ENCODE peak calls at places on chromosomes 2 and 18, in nine cellular contexts. V, W, T, C, P, L, S, I and Y are unnamed samples.
A peak's percentile ranks its signal among the peaks of the same experiment; 100 is the strongest.

GRCh38 chr18:63689064-63689463 is 13.7 kb upstream of the SERPINB11 start:
- DNase-seq in P (no peak), S (no peak), T (no peak), I (no peak), V (no peak), W (no peak), L (no peak), C (no peak), Y (no peak)

GRCh38 chr2:6325616-6326015 is 540.1 kb downstream of the CMPK2 start:
- DNase-seq in I (no peak), L (no peak), T (no peak), S (no peak), V (no peak), W (peak; percentile 83), C (no peak), P (no peak), Y (no peak)

GRCh38 chr2:207504513-207505171 is 25.1 kb upstream of the CREB1 start:
- DNase-seq in T (peak; percentile 65), S (no peak), L (no peak), V (no peak), P (no peak), W (no peak), C (no peak), I (peak; percentile 88), Y (no peak)

GRCh38 chr2:201228912-201229290 is 31.4 kb upstream of the CASP8 start:
- DNase-seq in P (no peak), S (no peak), W (no peak), L (no peak), T (no peak), I (no peak), V (no peak), C (no peak), Y (no peak)

GRCh38 chr18:22470511-22471181 is 52.9 kb upstream of the CTAGE1 start:
- DNase-seq in L (no peak), S (peak; percentile 45), C (no peak), T (peak; percentile 46), V (no peak), P (no peak), W (no peak), I (no peak), Y (no peak)

GRCh38 chr18:48860276-48861180 is 90.2 kb downstream of the SMAD7 start:
- DNase-seq in L (no peak), S (no peak), C (no peak), V (no peak), T (no peak), W (peak; percentile 31), P (no peak), I (peak; percentile 9), Y (no peak)

GRCh38 chr2:217049376-217049775 is 189.5 kb upstream of the TNP1 start:
- DNase-seq in I (no peak), L (no peak), S (no peak), P (no peak), C (no peak), T (no peak), V (no peak), W (no peak), Y (no peak)

GRCh38 chr18:11104307-11104706 is 45.1 kb downstream of the PIEZO2 start:
- DNase-seq in L (no peak), C (no peak), V (no peak), P (no peak), S (no peak), I (no peak), T (no peak), W (no peak), Y (no peak)

GRCh38 chr2:237978058-237978712 is 11.4 kb downstream of the UBE2F start:
- DNase-seq in L (no peak), C (no peak), P (peak; percentile 48), V (no peak), W (no peak), T (no peak), S (no peak), I (no peak), Y (no peak)

GRCh38 chr2:239139101-239139500 is 261.7 kb downstream of the HDAC4 start:
- DNase-seq in L (no peak), T (peak; percentile 10), V (no peak), P (no peak), C (no peak), W (no peak), I (no peak), S (no peak), Y (no peak)

GRCh38 chr2:99067871-99068270 is 73.6 kb upstream of the C2orf15 start:
- DNase-seq in P (peak; percentile 1), C (no peak), V (no peak), I (no peak), W (no peak), S (no peak), T (no peak), L (no peak), Y (no peak)

GRCh38 chr2:39128919-39129391 is 8.1 kb upstream of the SOS1 start:
- DNase-seq in C (peak; percentile 85), W (no peak), P (no peak), V (no peak), S (no peak), T (no peak), I (no peak), L (peak; percentile 78), Y (peak; percentile 30)